ENCODE peak calls at places on chromosomes 4 and X, in six cellular contexts. U is MCF 10A, L is tibial nerve, X is lung, E is fibroblast of lung, S is neural crest cell. T is an unnamed sample.

GRCh38 chrX:118807151-118808017 is 16.2 kb upstream of the ZCCHC12 start:
- DNase-seq in X (no peak), L (no peak), U (peak; percentile 63), S (peak; percentile 31), E (peak; percentile 54), T (peak; percentile 55)

GRCh38 chr4:175646802-175647201 is 165.3 kb downstream of the GPM6A start:
- DNase-seq in U (no peak), S (no peak), L (no peak), E (no peak), X (no peak), T (no peak)

GRCh38 chr4:72207196-72207595 is 175.4 kb downstream of the NPFFR2 start:
- DNase-seq in E (no peak), U (no peak), X (no peak), L (no peak), S (no peak), T (no peak)

GRCh38 chrX:116246261-116246660 is 75.7 kb downstream of the AGTR2 start:
- DNase-seq in U (peak; percentile 45), X (no peak), L (no peak), S (no peak), E (no peak), T (no peak)

GRCh38 chrX:20361890-20362262 is 95.2 kb upstream of the RPS6KA3 start:
- DNase-seq in L (no peak), E (peak; percentile 54), U (peak; percentile 16), S (no peak), X (no peak), T (no peak)

GRCh38 chrX:130172127-130172834 is 519 bp downstream of the RAB33A start:
- DNase-seq in E (no peak), U (no peak), X (no peak), S (no peak), L (no peak), T (no peak)

GRCh38 chr4:152278505-152279301 is 257.2 kb downstream of the FBXW7 start:
- DNase-seq in U (no peak), E (no peak), X (peak; percentile 52), L (no peak), S (no peak), T (no peak)

GRCh38 chr4:94490437-94490836 is 38.7 kb downstream of the PDLIM5 start:
- DNase-seq in X (no peak), U (no peak), S (no peak), E (no peak), L (no peak), T (no peak)

GRCh38 chr4:20359692-20360091 is 108.0 kb downstream of the SLIT2 start:
- DNase-seq in X (no peak), U (no peak), L (no peak), S (no peak), E (no peak), T (no peak)

GRCh38 chr4:81666491-81666890 is 194.8 kb upstream of the RASGEF1B start:
- DNase-seq in S (no peak), X (no peak), U (no peak), L (no peak), E (no peak), T (no peak)

GRCh38 chr4:117357422-117357821 is 272.0 kb upstream of the TRAM1L1 start:
- DNase-seq in S (no peak), L (no peak), E (no peak), X (no peak), U (no peak), T (no peak)

GRCh38 chr4:117783716-117784115 is 250.6 kb upstream of the NDST3 start:
- DNase-seq in S (no peak), X (no peak), L (no peak), U (peak; percentile 48), E (peak; percentile 67), T (no peak)

GRCh38 chr4:147039991-147040575 is 94.4 kb upstream of the TTC29 start:
- DNase-seq in E (no peak), U (no peak), S (no peak), X (no peak), L (no peak), T (no peak)

GRCh38 chr4:73742776-73743175 is 2.4 kb downstream of the CXCL8 start:
- DNase-seq in X (no peak), S (no peak), U (no peak), E (no peak), L (no peak), T (no peak)

GRCh38 chr4:113784497-113785254 is 23.1 kb upstream of the CAMK2D start:
- DNase-seq in L (no peak), X (no peak), U (peak; percentile 98), S (no peak), E (peak; percentile 99), T (no peak)

GRCh38 chr4:97942137-97942536 is 201.1 kb downstream of the STPG2 start:
- DNase-seq in U (peak; percentile 56), X (no peak), S (no peak), E (no peak), L (no peak), T (no peak)

GRCh38 chrX:131741103-131741581 is 197.3 kb downstream of the OR13H1 start:
- DNase-seq in X (peak; percentile 85), S (no peak), U (no peak), L (no peak), E (no peak), T (peak; percentile 93)

GRCh38 chr4:109801895-109802319 is at the start of gene CFI:
- DNase-seq in U (peak; percentile 81), E (peak; percentile 65), S (no peak), L (no peak), X (no peak), T (no peak)

GRCh38 chrX:53383376-53384087 is 38.9 kb downstream of the SMC1A start:
- DNase-seq in U (no peak), S (no peak), X (no peak), E (no peak), L (no peak), T (no peak)

GRCh38 chr4:101191302-101192098 is 155.8 kb downstream of the PPP3CA start:
- DNase-seq in L (peak; percentile 30), X (peak; percentile 60), E (peak; percentile 95), U (no peak), S (no peak), T (peak; percentile 80)

GRCh38 chr4:158530898-158531297 is 9.2 kb downstream of the RXFP1 start:
- DNase-seq in E (no peak), U (no peak), X (no peak), L (no peak), S (no peak), T (no peak)

GRCh38 chrX:9902651-9903050 is 64.5 kb upstream of the CLDN34 start:
- DNase-seq in X (no peak), E (no peak), U (peak; percentile 87), S (no peak), L (no peak), T (no peak)

GRCh38 chr4:24547979-24548378 is 36.4 kb downstream of the DHX15 start:
- DNase-seq in S (no peak), U (no peak), L (no peak), E (no peak), X (no peak), T (no peak)

GRCh38 chr4:24557036-24558022 is 27.0 kb downstream of the DHX15 start:
- DNase-seq in S (no peak), L (no peak), U (peak; percentile 45), E (peak; percentile 73), X (no peak), T (no peak)

GRCh38 chr4:24550773-24551172 is 33.6 kb downstream of the DHX15 start:
- DNase-seq in X (no peak), S (no peak), U (no peak), L (no peak), E (no peak), T (no peak)

DNA sequence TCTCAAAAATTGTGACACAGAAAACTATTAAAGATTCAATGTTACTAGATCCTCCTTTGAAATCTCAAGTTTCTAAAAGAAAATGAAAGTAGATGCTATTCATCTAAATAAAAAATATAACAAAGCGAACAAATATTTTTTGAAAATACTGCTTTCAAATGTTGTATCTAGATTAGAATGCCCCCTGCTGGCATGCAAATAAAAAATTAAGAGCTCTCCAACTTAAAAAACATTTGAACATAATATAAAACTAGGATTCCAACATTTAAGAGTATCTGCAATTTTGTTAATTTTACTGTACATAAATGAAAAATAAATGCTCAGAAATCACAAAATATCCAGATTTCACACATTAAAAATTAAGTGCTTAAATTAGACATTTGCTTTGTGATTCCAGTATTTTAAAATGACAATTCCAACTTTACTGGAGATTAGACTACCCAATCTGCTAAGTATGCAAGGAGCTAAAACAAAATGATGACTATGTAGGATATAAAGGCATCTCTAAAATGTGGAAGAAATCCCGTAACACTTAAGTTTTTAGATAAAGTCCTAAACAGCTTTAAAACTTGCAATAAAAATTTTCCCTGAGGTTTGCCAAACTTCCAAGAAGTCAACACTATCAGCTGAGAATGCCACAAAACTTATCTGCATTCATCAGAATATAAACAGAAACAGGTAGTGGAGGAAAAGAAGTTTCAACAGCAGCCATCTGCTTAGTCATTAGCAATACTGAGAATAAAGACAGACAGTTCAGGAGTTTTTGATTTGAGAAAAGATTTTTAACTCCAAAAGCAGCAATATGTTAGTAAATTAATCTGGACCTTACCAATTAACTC is 32.6 kb downstream of the DHX15 start:
- DNase-seq in S (no peak), E (peak; percentile 56), X (no peak), L (no peak), U (no peak), T (no peak)
- TF ChIP-seq CTCF in S (peak; percentile 61), E (no peak), X (no peak), L (peak; percentile 27), U (peak; percentile 43), T (no peak)

GRCh38 chr4:3083732-3084131 is 9.3 kb downstream of the HTT start:
- DNase-seq in L (no peak), S (no peak), U (no peak), E (no peak), X (no peak), T (no peak)

GRCh38 chr4:3082915-3083515 is 8.5 kb downstream of the HTT start:
- DNase-seq in L (no peak), U (no peak), S (no peak), X (no peak), E (no peak), T (no peak)

GRCh38 chr4:3075652-3075981 is 1.1 kb downstream of the HTT start:
- DNase-seq in L (no peak), E (no peak), X (no peak), S (no peak), U (no peak), T (no peak)

GRCh38 chr4:3077796-3078195 is 3.3 kb downstream of the HTT start:
- DNase-seq in X (no peak), U (no peak), S (no peak), E (no peak), L (no peak), T (no peak)

GRCh38 chr4:3079694-3080123 is 5.2 kb downstream of the HTT start:
- DNase-seq in X (no peak), E (no peak), U (no peak), L (no peak), S (no peak), T (no peak)
- TF ChIP-seq CTCF in X (no peak), E (no peak), U (no peak), L (no peak), S (no peak), T (no peak)

GRCh38 chr4:133154725-133155124 is 5.6 kb downstream of the PCDH10 start:
- DNase-seq in X (no peak), L (no peak), U (peak; percentile 31), S (peak; percentile 7), E (peak; percentile 69), T (no peak)
- TF ChIP-seq CTCF in X (no peak), L (peak; percentile 59), U (peak; percentile 51), S (peak; percentile 77), E (peak; percentile 68), T (no peak)

DNA sequence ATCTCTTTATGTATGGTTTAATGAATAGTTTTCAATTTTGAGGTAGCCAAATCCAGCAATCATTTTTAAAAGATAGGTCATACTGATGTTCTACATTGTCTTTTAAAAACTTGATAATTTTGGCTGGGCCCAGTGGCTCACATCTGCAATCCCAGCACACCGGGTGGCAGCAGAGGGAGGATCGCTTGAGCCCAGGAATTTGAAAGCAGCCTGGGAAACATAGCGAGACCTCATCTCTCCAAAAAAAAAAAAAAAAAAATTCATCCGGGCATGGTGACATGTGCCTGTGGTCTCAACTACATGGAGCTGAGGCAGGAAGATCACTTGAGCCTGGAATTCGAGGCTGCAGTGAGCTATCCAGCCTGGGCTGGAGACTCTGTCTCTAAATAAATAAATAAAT is 419.8 kb downstream of the GALNTL6 start:
- DNase-seq in U (peak; percentile 9), S (no peak), X (no peak), L (no peak), E (no peak), T (no peak)
- TF ChIP-seq CTCF in U (no peak), S (no peak), X (no peak), L (no peak), E (no peak), T (no peak)

T was measured in ovary.